ENCODE peak calls at places on chromosomes 1 and 21, in six cellular contexts. E is left ventricle myocardium inferior; Y is heart left ventricle; F is testis; N is naive thymus-derived CD4-positive, alpha-beta T cell; Q is K562. A is an unnamed sample. For H3K36me3 and H3K4me1, the result is how much of the 10 kb centered on the place peaks cover.

GRCh38 chr1:57015071-57015470 is 49.3 kb upstream of the C8B start:
- DNase-seq in E (no peak), Y (no peak), F (no peak), N (no peak), Q (no peak), A (no peak)

GRCh38 chr1:198203434-198203833 is 46.6 kb downstream of the NEK7 start:
- DNase-seq in E (no peak), Y (no peak), F (no peak), N (no peak), Q (no peak), A (no peak)

GRCh38 chr1:168509875-168510594 is 33.8 kb downstream of the XCL2 start:
- DNase-seq in E (no peak), Y (no peak), F (no peak), N (no peak), Q (no peak), A (no peak)

GRCh38 chr1:20211511-20211931 is 25.2 kb upstream of the PLA2G2C start:
- DNase-seq in E (no peak), Y (no peak), F (no peak), N (no peak), Q (no peak), A (peak)

GRCh38 chr1:55259906-55260608 is 44.9 kb upstream of the USP24 start:
- DNase-seq in E (no peak), Y (no peak), F (no peak), N (no peak), Q (no peak), A (no peak)

GRCh38 chr21:42424848-42425602 is 21.3 kb downstream of the UBASH3A start:
- DNase-seq in E (no peak), Y (no peak), F (no peak), N (peak), Q (no peak), A (no peak)

GRCh38 chr1:161021959-161022332 is 994 bp upstream of the F11R start:
- DNase-seq in E (no peak), Y (no peak), F (no peak), N (no peak), Q (no peak), A (no peak)

GRCh38 chr1:21499283-21499945 is 9.8 kb upstream of the ALPL start:
- DNase-seq in E (no peak), Y (no peak), F (no peak), N (no peak), Q (no peak), A (no peak)

GRCh38 chr1:8398677-8399076 is 80.8 kb downstream of the SLC45A1 start:
- DNase-seq in E (no peak), Y (no peak), F (no peak), N (no peak), Q (peak), A (no peak)

GRCh38 chr1:1304331-1305299 is 3.1 kb downstream of the ACAP3 start:
- DNase-seq in E (peak), Y (peak), F (peak), N (no peak), Q (peak), A (peak)

GRCh38 chr1:3614755-3615742 is 3.7 kb upstream of the MEGF6 start:
- DNase-seq in E (no peak), Y (no peak), F (peak), N (no peak), Q (peak), A (no peak)

GRCh38 chr1:19923137-19923952 is at the start of gene PLA2G2E:
- DNase-seq in E (no peak), Y (no peak), F (no peak), N (no peak), Q (no peak), A (no peak)

GRCh38 chr1:208434008-208434407 is 189.8 kb upstream of the PLXNA2 start:
- DNase-seq in E (no peak), Y (no peak), F (no peak), N (no peak), Q (no peak), A (no peak)

GRCh38 chr1:233700338-233700737 is 86.4 kb downstream of the KCNK1 start:
- DNase-seq in E (no peak), Y (no peak), F (no peak), N (no peak), Q (no peak), A (no peak)

GRCh38 chr1:6075747-6076146 is 30.1 kb downstream of the KCNAB2 start:
- DNase-seq in E (no peak), Y (no peak), F (no peak), N (no peak), Q (peak), A (no peak)

GRCh38 chr1:152884085-152884484 is 6.0 kb downstream of the SMCP start:
- DNase-seq in E (no peak), Y (no peak), F (no peak), N (no peak), Q (no peak), A (no peak)

GRCh38 chr21:38440746-38441145 is 57.5 kb downstream of the ERG start:
- DNase-seq in E (no peak), Y (no peak), F (no peak), N (no peak), Q (peak), A (no peak)

GRCh38 chr1:57024855-57025254 is 59.0 kb upstream of the C8B start:
- DNase-seq in E (no peak), Y (no peak), F (no peak), N (no peak), Q (no peak), A (no peak)

GRCh38 chr1:116324411-116324810 is 48.6 kb upstream of the ATP1A1 start:
- DNase-seq in E (no peak), Y (no peak), F (no peak), N (no peak), Q (no peak), A (no peak)

DNA sequence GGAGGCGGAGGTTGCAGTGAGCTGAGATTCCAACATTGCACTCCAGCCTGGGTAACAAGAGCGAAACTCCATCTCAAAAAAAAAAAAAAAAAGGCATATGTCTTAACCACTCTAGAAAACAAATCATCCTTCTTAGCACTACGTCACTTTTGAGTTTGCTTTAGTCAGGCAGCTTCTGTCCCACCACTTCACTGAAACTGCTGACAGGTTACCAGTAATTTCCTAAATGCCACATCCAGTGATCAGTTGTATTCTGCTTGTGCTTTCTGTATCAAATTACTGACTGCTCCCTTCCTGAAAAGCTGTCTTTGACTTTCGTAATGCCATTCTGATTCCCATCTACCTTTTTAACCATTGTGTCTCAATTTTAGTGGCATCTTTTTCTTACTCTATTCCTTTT is 21.7 kb downstream of the RCOR3 start:
- DNase-seq in E (no peak), Y (no peak), F (no peak), N (no peak), Q (no peak), A (no peak)
- H3K36me3 ChIP-seq in E (half or more), Y (half or more), F (under half), N (under half), Q (half or more), A (under half)

DNA sequence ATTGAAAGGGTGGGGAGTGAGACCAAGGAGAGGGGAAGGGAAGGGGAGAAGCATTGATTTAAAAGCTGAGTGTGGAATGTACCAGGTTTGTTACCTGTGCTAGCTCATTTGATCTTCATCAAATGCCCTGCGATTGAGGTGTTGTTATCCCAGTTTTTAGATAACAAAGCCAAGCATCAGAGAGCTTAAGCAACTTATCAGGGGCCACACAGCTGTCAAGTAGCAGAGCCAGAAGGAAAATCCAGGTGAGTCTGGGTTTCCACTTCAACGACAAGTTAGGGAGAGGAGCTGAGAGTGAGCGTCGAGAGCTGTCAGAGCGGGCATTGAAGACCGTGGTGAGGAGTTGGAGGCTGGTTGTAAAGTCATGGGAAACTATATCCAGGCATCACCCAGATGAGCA is 146.9 kb upstream of the IRF2BP2 start:
- DNase-seq in E (no peak), Y (no peak), F (no peak), N (no peak), Q (no peak), A (no peak)
- H3K4me1 ChIP-seq in E (under half), Y (under half), F (under half), N (under half), Q (under half), A (under half)

DNA sequence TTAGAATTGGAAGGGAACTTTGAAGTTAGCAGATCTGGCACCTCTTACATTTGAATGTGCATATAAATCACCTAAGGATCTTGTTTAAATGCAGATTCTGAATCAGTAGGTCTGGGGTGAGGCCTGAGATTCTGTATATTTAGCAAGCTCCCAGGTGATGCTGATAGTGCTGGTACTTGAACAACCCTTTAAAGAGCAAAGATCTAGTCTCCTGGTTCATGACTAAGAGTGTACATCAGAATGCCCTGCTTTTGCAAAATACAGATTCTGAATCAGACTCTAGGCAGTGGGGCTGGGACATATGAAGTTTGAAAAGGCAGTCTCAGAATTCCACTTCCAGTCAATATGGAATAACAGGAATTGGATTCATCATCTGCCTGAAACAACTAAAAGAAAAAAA is 149.7 kb upstream of the SGIP1 start:
- DNase-seq in E (no peak), Y (no peak), F (no peak), N (no peak), Q (no peak), A (no peak)
- H3K27ac ChIP-seq in E (no peak), Y (no peak), F (no peak), N (no peak), Q (no peak), A (no peak)

GRCh38 chr1:35361638-35362037 is 93.1 kb downstream of the ZMYM4 start:
- DNase-seq in E (no peak), Y (no peak), F (no peak), N (no peak), Q (no peak), A (no peak)

GRCh38 chr1:35364732-35365131 is 96.2 kb downstream of the ZMYM4 start:
- DNase-seq in E (no peak), Y (no peak), F (no peak), N (no peak), Q (no peak), A (no peak)

GRCh38 chr1:35359995-35360394 is 91.5 kb downstream of the ZMYM4 start:
- DNase-seq in E (no peak), Y (no peak), F (no peak), N (no peak), Q (no peak), A (no peak)
- H3K36me3 ChIP-seq in E (under half), Y (under half), F (under half), N (under half), Q (half or more), A (under half)

GRCh38 chr1:246107516-246108277 is 399.4 kb downstream of the SMYD3 start:
- DNase-seq in E (no peak), Y (no peak), F (no peak), N (no peak), Q (no peak), A (no peak)
- H3K4me1 ChIP-seq in E (under half), Y (under half), F (under half), N (under half), Q (under half), A (under half)

GRCh38 chr21:19712441-19712840 is 1285.8 kb upstream of the NCAM2 start:
- DNase-seq in E (no peak), Y (no peak), F (no peak), N (no peak), Q (no peak), A (no peak)
- H3K27ac ChIP-seq in E (no peak), Y (no peak), F (no peak), N (no peak), Q (no peak), A (no peak)

GRCh38 chr1:228090613-228091081 is 8.1 kb downstream of the ARF1 start:
- DNase-seq in E (no peak), Y (no peak), F (no peak), N (no peak), Q (no peak), A (no peak)

GRCh38 chr1:228089520-228090380 is 7.2 kb downstream of the ARF1 start:
- DNase-seq in E (peak), Y (no peak), F (no peak), N (no peak), Q (no peak), A (peak)

GRCh38 chr1:228092342-228093049 is 10.0 kb downstream of the ARF1 start:
- DNase-seq in E (no peak), Y (no peak), F (peak), N (no peak), Q (no peak), A (no peak)

GRCh38 chr1:228093050-228093906 is 9.8 kb downstream of the C1orf35 start:
- DNase-seq in E (no peak), Y (no peak), F (no peak), N (no peak), Q (no peak), A (peak)

GRCh38 chr1:228091084-228091483 is 8.6 kb downstream of the ARF1 start:
- DNase-seq in E (no peak), Y (no peak), F (no peak), N (no peak), Q (no peak), A (no peak)
- H3K36me3 ChIP-seq in E (under half), Y (under half), F (under half), N (under half), Q (half or more), A (under half)

DNA sequence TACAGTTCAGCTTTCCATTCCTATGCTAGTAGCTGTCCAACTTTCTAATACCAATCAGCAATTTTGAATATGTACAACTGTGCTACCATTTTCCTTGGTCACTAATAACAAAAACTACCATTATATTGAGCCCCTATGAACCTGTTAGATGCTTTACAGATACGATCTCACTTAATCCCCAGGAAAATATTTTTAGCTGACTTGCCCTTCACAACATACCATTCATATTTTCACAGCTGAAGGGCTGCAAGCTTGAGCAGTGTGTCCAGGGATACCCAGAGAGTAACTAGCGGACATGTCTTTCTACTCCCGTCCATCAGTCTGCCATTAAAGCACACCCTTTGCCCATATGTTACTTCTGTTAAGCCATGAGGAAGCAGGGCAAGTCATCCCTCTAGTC is 140.5 kb downstream of the SPATA46 start:
- DNase-seq in E (no peak), Y (no peak), F (no peak), N (no peak), Q (no peak), A (no peak)
- H3K4me1 ChIP-seq in E (under half), Y (under half), F (under half), N (under half), Q (under half), A (under half)

GRCh38 chr1:203143671-203144070 is 16.1 kb downstream of the ADORA1 start:
- DNase-seq in E (no peak), Y (no peak), F (no peak), N (no peak), Q (no peak), A (no peak)
- H3K27ac ChIP-seq in E (no peak), Y (no peak), F (peak), N (no peak), Q (no peak), A (no peak)

A was measured in ovary.